ENCODE peak calls at places on chromosomes 5 and 9, in five cellular contexts. X is mucosa of descending colon; J is activated CD8-positive, alpha-beta T cell treated with anti-CD3 and anti-CD28 coated beads for 36 hours; R is lower lobe of right lung; W is upper lobe of right lung. G is an unnamed sample.

GRCh38 chr9:84264307-84264706 is 76.3 kb downstream of the SLC28A3 start:
- ATAC-seq in X (no peak), J (no peak), R (no peak), W (no peak), G (no peak)

GRCh38 chr9:113468716-113469448 is 5.4 kb downstream of the RGS3 start:
- ATAC-seq in X (no peak), J (no peak), R (no peak), W (no peak), G (peak)

GRCh38 chr5:139407517-139407916 is 3.6 kb upstream of the SPATA24 start:
- ATAC-seq in X (no peak), J (no peak), R (no peak), W (no peak), G (no peak)

GRCh38 chr5:44178414-44178813 is 210.8 kb downstream of the FGF10 start:
- ATAC-seq in X (no peak), J (no peak), R (no peak), W (no peak), G (no peak)

GRCh38 chr9:33988219-33988890 is 60.3 kb downstream of the UBAP2 start:
- ATAC-seq in X (no peak), J (peak), R (no peak), W (no peak), G (no peak)

GRCh38 chr5:144511581-144512072 is 341.0 kb downstream of the KCTD16 start:
- ATAC-seq in X (no peak), J (no peak), R (no peak), W (no peak), G (no peak)

GRCh38 chr9:89792189-89793123 is 187.6 kb downstream of the GADD45G start:
- ATAC-seq in X (no peak), J (no peak), R (no peak), W (no peak), G (no peak)

GRCh38 chr9:78694950-78695349 is 398.0 kb downstream of the PSAT1 start:
- ATAC-seq in X (no peak), J (no peak), R (no peak), W (no peak), G (no peak)

GRCh38 chr9:115121140-115121710 is 3.3 kb upstream of the TNC start:
- ATAC-seq in X (no peak), J (no peak), R (no peak), W (no peak), G (no peak)